ENCODE peak calls at places on chromosomes 2 and 18, in eight cellular contexts. Z is adrenal gland, Y is HCT116, J is transverse colon, A is body of pancreas, O is esophagus squamous epithelium, H is Peyer's patch, B is stomach. P is an unnamed sample. For H3K36me3, the result is how much of the 10 kb centered on the place peaks cover.

GRCh38 chr2:33602216-33602830 is 3.2 kb upstream of the FAM98A start:
- DNase-seq in H (no peak), Y (no peak), B (no peak), A (no peak), Z (no peak), J (no peak), O (no peak), P (no peak)

GRCh38 chr2:226995625-226996041 is 159.8 kb downstream of the RHBDD1 start:
- DNase-seq in Y (peak), A (no peak), B (no peak), J (peak), Z (peak), H (no peak), O (no peak), P (no peak)

GRCh38 chr18:59612461-59612860 is 84.8 kb downstream of the CCBE1 start:
- DNase-seq in O (no peak), Y (no peak), H (no peak), J (no peak), A (no peak), Z (peak), B (no peak), P (peak)

GRCh38 chr2:64879745-64880144 is 109.5 kb upstream of the SLC1A4 start:
- DNase-seq in Z (no peak), J (no peak), A (no peak), O (no peak), B (no peak), Y (no peak), H (no peak), P (no peak)

GRCh38 chr2:182245963-182246362 is 180.9 kb downstream of the PDE1A start:
- DNase-seq in J (no peak), Y (no peak), O (no peak), A (no peak), B (no peak), H (no peak), Z (no peak), P (no peak)

GRCh38 chr2:83565231-83566025 is 893.7 kb downstream of the SUCLG1 start:
- DNase-seq in H (no peak), Y (no peak), O (no peak), J (no peak), A (no peak), B (no peak), Z (no peak), P (no peak)

GRCh38 chr2:177155631-177156030 is 57.0 kb upstream of the HNRNPA3 start:
- DNase-seq in Y (no peak), O (no peak), Z (no peak), A (no peak), B (no peak), H (no peak), J (no peak), P (no peak)

GRCh38 chr2:141957827-141958440 is 172.9 kb downstream of the LRP1B start:
- DNase-seq in O (no peak), B (no peak), A (no peak), Y (no peak), J (no peak), H (no peak), Z (no peak), P (no peak)

GRCh38 chr18:58005885-58006523 is 38.0 kb upstream of the NEDD4L start:
- DNase-seq in O (no peak), A (no peak), Y (peak), Z (no peak), H (no peak), B (no peak), J (no peak), P (no peak)

DNA sequence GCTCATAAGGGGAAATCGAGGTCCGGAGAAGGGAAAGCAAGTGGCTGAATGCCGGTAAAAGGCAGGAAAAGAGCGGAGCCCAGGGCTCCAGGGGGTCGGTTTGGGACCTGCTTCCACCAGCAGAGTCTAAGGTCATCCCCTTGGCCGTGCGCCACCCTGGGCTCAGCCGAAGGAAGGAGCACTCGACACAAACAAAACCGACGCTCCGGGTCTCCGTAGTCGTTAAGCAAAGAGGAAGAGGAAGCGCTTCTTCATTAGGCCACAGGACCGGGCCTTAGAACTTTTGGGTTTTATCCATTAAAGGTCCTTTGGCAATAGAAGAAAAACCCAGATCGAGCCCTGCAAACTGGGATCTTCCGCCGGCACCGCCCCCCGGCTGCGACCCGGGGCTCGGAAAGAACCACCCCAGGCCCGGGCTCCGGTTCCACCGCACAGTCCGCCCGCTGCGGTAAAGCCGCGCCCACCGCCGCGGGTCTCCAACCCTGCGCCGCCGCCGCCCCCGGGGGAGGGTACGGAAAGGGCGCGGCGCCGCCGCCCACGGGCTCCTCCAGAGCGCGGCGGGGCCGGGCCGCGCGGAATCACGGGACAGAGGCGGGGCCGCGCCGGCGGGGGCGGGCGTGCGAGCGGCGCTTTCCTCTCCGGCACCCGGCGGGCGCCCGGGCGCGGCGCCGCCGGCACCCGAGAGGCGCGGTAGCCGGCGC is at the start of gene TTL:
- DNase-seq in J (peak), Y (no peak), O (peak), A (peak), B (peak), Z (peak), H (peak), P (peak)
- TF ChIP-seq POLR2A in J (no peak), Y (no peak), O (no peak), A (no peak), B (no peak), Z (no peak), H (peak), P (peak)

GRCh38 chr2:9990735-9991134 is 39.2 kb downstream of the GRHL1 start:
- DNase-seq in O (no peak), A (peak), Y (no peak), J (no peak), H (no peak), Z (peak), B (no peak), P (no peak)
- H3K36me3 ChIP-seq in O (under half), A (under half), Y (under half), J (under half), H (under half), Z (under half), B (under half), P (under half)

GRCh38 chr2:100818606-100819364 is 1.2 kb upstream of the NPAS2 start:
- DNase-seq in J (peak), Y (peak), H (peak), A (peak), O (no peak), B (peak), Z (peak), P (peak)
- TF ChIP-seq POLR2A in J (peak), Y (no peak), H (peak), A (peak), O (peak), B (no peak), Z (no peak), P (peak)

DNA sequence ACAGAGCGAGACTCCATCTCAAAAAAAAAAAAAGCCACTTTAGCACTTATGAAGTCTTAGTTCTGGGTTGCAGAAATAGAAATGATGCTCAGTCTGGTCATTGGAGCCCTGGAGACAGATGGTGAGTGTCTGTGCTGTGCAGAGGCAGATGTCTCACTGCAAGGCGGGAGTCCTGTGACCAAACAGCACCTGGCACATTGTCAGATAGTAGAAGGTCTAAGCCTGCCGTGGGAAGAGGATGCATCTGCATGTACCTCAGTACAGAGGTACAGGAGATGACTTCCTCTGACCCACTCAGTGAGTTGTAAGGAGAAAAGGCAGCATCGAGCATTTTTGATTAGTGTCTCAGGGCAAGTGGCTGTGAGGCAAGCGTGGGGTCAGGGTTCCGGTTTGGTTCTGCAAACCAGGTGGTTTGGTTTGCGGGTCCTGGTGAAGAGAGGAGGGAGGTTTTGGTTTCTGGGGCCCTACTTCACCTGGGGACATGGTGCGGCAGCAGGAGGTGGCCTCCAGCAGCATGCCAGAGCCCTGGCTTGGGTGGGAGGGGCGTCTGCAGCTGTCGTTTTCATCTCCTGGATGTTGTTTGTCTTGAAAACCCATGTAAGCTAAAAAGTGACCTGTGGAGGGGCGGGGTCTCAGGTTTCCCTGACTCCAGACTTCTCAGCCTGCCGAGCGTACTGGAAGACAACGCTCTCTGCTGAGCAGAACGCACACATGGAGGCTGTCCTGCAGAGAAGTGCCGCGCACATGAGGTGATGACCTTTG is 3.8 kb downstream of the RBFA start:
- DNase-seq in Z (no peak), Y (no peak), B (no peak), J (no peak), A (no peak), O (no peak), H (no peak), P (no peak)
- H3K36me3 ChIP-seq in Z (under half), Y (under half), B (half or more), J (under half), A (under half), O (under half), H (under half), P (under half)

GRCh38 chr2:190674966-190675650 is 26.2 kb downstream of the NAB1 start:
- DNase-seq in Z (no peak), H (no peak), J (no peak), A (no peak), B (no peak), Y (no peak), O (no peak), P (no peak)

GRCh38 chr2:190677255-190677654 is 28.4 kb downstream of the NAB1 start:
- DNase-seq in B (no peak), J (no peak), A (no peak), Y (no peak), H (no peak), Z (no peak), O (no peak), P (no peak)

GRCh38 chr2:190679813-190680591 is 31.1 kb downstream of the NAB1 start:
- DNase-seq in H (peak), A (peak), B (peak), J (peak), Z (peak), Y (peak), O (no peak), P (peak)

GRCh38 chr2:190679391-190679790 is 30.5 kb downstream of the NAB1 start:
- DNase-seq in J (no peak), O (no peak), H (no peak), Z (no peak), B (no peak), Y (no peak), A (no peak), P (no peak)

GRCh38 chr2:190678444-190679162 is 29.7 kb downstream of the NAB1 start:
- DNase-seq in Z (no peak), H (no peak), Y (no peak), B (no peak), O (no peak), J (no peak), A (no peak), P (no peak)
- TF ChIP-seq POLR2A in Z (no peak), H (no peak), Y (no peak), B (no peak), O (no peak), J (no peak), A (no peak), P (no peak)

DNA sequence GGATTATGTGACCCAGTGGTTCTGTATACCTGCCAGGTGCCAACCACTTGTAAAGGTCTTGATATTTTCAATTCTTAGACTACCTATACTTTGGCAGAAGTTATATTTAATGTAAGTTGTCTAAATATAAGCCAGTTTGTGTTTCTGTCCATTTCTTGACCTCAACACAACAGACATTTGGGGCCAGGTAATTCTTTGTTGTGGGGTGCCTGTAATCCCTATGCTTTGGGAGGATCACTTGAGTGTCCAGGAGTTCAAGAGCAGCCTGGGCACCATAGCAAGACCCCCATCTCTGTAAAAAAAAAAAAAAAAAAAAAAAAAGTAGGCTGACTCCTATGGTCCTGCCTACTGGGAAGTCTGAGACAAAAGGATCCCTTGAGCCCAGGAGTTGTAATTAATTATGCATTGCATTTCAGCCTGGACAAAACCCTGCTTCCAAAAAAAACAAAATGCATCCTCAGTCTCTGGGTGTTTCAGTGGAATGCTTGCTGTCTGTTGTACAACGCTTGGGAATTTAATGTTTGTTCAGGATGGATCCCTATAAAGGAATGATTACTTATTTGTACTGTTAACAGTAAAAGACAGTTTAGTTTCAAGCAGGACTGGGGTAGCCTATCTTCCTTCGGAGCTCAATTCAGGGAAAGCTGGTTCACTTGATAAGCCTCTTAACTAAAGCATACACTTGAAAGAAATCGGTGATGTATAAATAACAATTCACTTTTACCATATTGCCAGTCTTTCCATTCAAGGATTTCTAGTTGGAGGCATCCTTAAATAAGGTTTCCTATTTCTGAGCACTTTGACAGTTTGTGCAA is 3.4 kb downstream of the RPS27A start:
- DNase-seq in H (no peak), Y (no peak), J (no peak), Z (no peak), O (no peak), B (no peak), A (no peak), P (no peak)
- H3K36me3 ChIP-seq in H (under half), Y (under half), J (under half), Z (under half), O (under half), B (half or more), A (under half), P (under half)

GRCh38 chr2:96157649-96158553 is 12.7 kb upstream of the DUSP2 start:
- DNase-seq in A (peak), H (peak), J (no peak), Y (no peak), B (no peak), Z (no peak), O (no peak), P (no peak)
- TF ChIP-seq POLR2A in A (no peak), H (no peak), J (no peak), Y (no peak), B (no peak), Z (no peak), O (no peak), P (no peak)

GRCh38 chr2:102553601-102554000 is 65.8 kb upstream of the SLC9A2 start:
- DNase-seq in H (no peak), Y (no peak), Z (no peak), A (no peak), J (no peak), O (no peak), B (no peak), P (no peak)
- H3K36me3 ChIP-seq in H (under half), Y (under half), Z (under half), A (under half), J (under half), O (under half), B (under half), P (under half)